ENCODE peak calls at places on chromosomes 13 and 19, in five cellular contexts. V, M, Q, F and G are unnamed samples.

GRCh38 chr19:4338441-4339350 is at the start of gene STAP2:
- DNase-seq in V (no peak), M (peak), Q (peak), F (peak), G (no peak)

GRCh38 chr19:2512523-2513431 is 36.9 kb downstream of the GADD45B start:
- DNase-seq in V (no peak), M (no peak), Q (no peak), F (no peak), G (peak)

GRCh38 chr19:45554481-45554880 is 30.1 kb downstream of the OPA3 start:
- DNase-seq in V (no peak), M (no peak), Q (no peak), F (no peak), G (no peak)

GRCh38 chr13:95697052-95697680 is 20.2 kb downstream of the DNAJC3 start:
- DNase-seq in V (no peak), M (no peak), Q (no peak), F (peak), G (no peak)

GRCh38 chr19:33883869-33884519 is 87.3 kb downstream of the KCTD15 start:
- DNase-seq in V (no peak), M (no peak), Q (no peak), F (no peak), G (no peak)

GRCh38 chr13:99272481-99272880 is 14.3 kb upstream of the GPR18 start:
- DNase-seq in V (no peak), M (no peak), Q (no peak), F (no peak), G (no peak)

GRCh38 chr19:35935911-35936737 is at the start of gene LRFN3:
- DNase-seq in V (peak), M (peak), Q (peak), F (peak), G (peak)

GRCh38 chr19:39115105-39115847 is 10.3 kb upstream of the PAK4 start:
- DNase-seq in V (no peak), M (no peak), Q (no peak), F (no peak), G (no peak)

GRCh38 chr19:50300051-50300450 is 29.1 kb downstream of the KCNC3 start:
- DNase-seq in V (no peak), M (no peak), Q (no peak), F (no peak), G (no peak)

GRCh38 chr13:97254809-97255208 is 32.7 kb downstream of the MBNL2 start:
- DNase-seq in V (no peak), M (no peak), Q (peak), F (peak), G (no peak)

GRCh38 chr13:59318320-59318930 is 845.3 kb downstream of the DIAPH3 start:
- DNase-seq in V (no peak), M (peak), Q (peak), F (peak), G (no peak)

GRCh38 chr19:12757544-12758274 is 6.1 kb downstream of the BEST2 start:
- DNase-seq in V (no peak), M (peak), Q (peak), F (peak), G (peak)

GRCh38 chr13:49292742-49293498 is 45.2 kb downstream of the CDADC1 start:
- DNase-seq in V (no peak), M (peak), Q (peak), F (peak), G (no peak)

GRCh38 chr19:14441041-14441938 is 8.2 kb downstream of the PKN1 start:
- DNase-seq in V (no peak), M (no peak), Q (no peak), F (no peak), G (no peak)

GRCh38 chr19:32682317-32682716 is 6.7 kb downstream of the RGS9BP start:
- DNase-seq in V (no peak), M (no peak), Q (no peak), F (no peak), G (no peak)

GRCh38 chr19:6706633-6706958 is 13.9 kb downstream of the C3 start:
- DNase-seq in V (no peak), M (no peak), Q (no peak), F (no peak), G (no peak)

GRCh38 chr13:68708336-68708908 is 1399.2 kb upstream of the ATXN8OS start:
- DNase-seq in V (no peak), M (no peak), Q (no peak), F (no peak), G (no peak)

GRCh38 chr19:51887522-51888498 is at the start of gene ZNF577:
- DNase-seq in V (peak), M (peak), Q (peak), F (peak), G (peak)

GRCh38 chr19:674282-675151 is 1.7 kb upstream of the FSTL3 start:
- DNase-seq in V (no peak), M (no peak), Q (no peak), F (no peak), G (no peak)

GRCh38 chr19:15025237-15025636 is 24.0 kb upstream of the CASP14 start:
- DNase-seq in V (no peak), M (no peak), Q (no peak), F (no peak), G (no peak)

GRCh38 chr19:17572640-17573039 is 17.2 kb downstream of the COLGALT1 start:
- DNase-seq in V (no peak), M (no peak), Q (no peak), F (no peak), G (no peak)

GRCh38 chr13:74045583-74045982 is 88.6 kb downstream of the KLF12 start:
- DNase-seq in V (no peak), M (no peak), Q (no peak), F (no peak), G (no peak)

GRCh38 chr13:35744566-35745203 is 268.2 kb upstream of the MAB21L1 start:
- DNase-seq in V (no peak), M (no peak), Q (peak), F (no peak), G (no peak)